ENCODE peak calls at places on chromosomes 6 and 20, in nine cellular contexts. R is adrenal gland; G is GM20000; O is NCI-H345; B is cardiac muscle cell; M is uterus; L is stimulated activated CD8-positive, alpha-beta memory T cell treated with anti-CD3 and anti-CD28 coated beads, Interleukin-2, amount 100 ng/mL, for 1 hour; H is EH; A is AG04450. S is an unnamed sample.

GRCh38 chr6:138105880-138106664 is 1.1 kb downstream of the PERP start:
- DNase-seq in R (no peak), G (no peak), O (peak), B (peak), M (no peak), L (no peak), H (peak), A (no peak), S (no peak)

GRCh38 chr6:154995241-154996162 is at the start of gene TIAM2:
- DNase-seq in R (peak), G (peak), O (peak), B (peak), M (no peak), L (no peak), H (peak), A (no peak), S (no peak)

GRCh38 chr6:31568537-31568961 is 3.5 kb upstream of the LTA start:
- DNase-seq in R (no peak), G (peak), O (no peak), B (no peak), M (no peak), L (no peak), H (no peak), A (no peak), S (no peak)

GRCh38 chr20:33482581-33482980 is 7.3 kb upstream of the CBFA2T2 start:
- DNase-seq in R (no peak), G (no peak), O (no peak), B (no peak), M (no peak), L (no peak), H (no peak), A (no peak), S (no peak)

GRCh38 chr6:38997128-38997761 is 51.3 kb upstream of the GLP1R start:
- DNase-seq in R (no peak), G (peak), O (peak), B (peak), M (no peak), L (no peak), H (peak), A (no peak), S (no peak)

GRCh38 chr6:87660226-87660886 is 41.7 kb downstream of the AKIRIN2 start:
- DNase-seq in R (peak), G (no peak), O (no peak), B (no peak), M (no peak), L (no peak), H (peak), A (peak), S (no peak)

GRCh38 chr6:131003419-131004386 is 59.3 kb downstream of the EPB41L2 start:
- DNase-seq in R (no peak), G (no peak), O (no peak), B (no peak), M (no peak), L (no peak), H (no peak), A (no peak), S (no peak)

GRCh38 chr20:37994512-37994911 is 38.7 kb downstream of the TTI1 start:
- DNase-seq in R (peak), G (no peak), O (no peak), B (no peak), M (no peak), L (no peak), H (peak), A (peak), S (no peak)

GRCh38 chr20:51659491-51660050 is 108.6 kb downstream of the ATP9A start:
- DNase-seq in R (no peak), G (no peak), O (no peak), B (no peak), M (no peak), L (no peak), H (peak), A (no peak), S (no peak)

GRCh38 chr20:25470045-25470444 is 62.6 kb downstream of the GINS1 start:
- DNase-seq in R (no peak), G (peak), O (peak), B (peak), M (no peak), L (no peak), H (peak), A (no peak), S (no peak)

GRCh38 chr6:20564269-20564668 is 30.0 kb downstream of the CDKAL1 start:
- DNase-seq in R (no peak), G (peak), O (peak), B (peak), M (no peak), L (no peak), H (peak), A (no peak), S (no peak)

GRCh38 chr6:56766806-56767178 is 124.1 kb upstream of the DST start:
- DNase-seq in R (no peak), G (peak), O (no peak), B (no peak), M (no peak), L (no peak), H (peak), A (peak), S (peak)

S was measured in brain pericyte.